ENCODE peak calls at places on chromosomes 13 and 19, in six cellular contexts. E is left ventricle myocardium inferior, W is left lung, F is sigmoid colon, L is mucosa of descending colon, D is A673. C is an unnamed sample.

GRCh38 chr13:80399340-80400163 is 58.6 kb upstream of the SPRY2 start:
- DNase-seq in E (no peak), W (peak; percentile 57), F (no peak), L (peak; percentile 34), D (no peak), C (no peak)

GRCh38 chr13:90270231-90270630 is 1077.3 kb upstream of the MIR17HG start:
- DNase-seq in E (no peak), W (no peak), F (no peak), L (no peak), D (no peak), C (no peak)

GRCh38 chr13:113298001-113298945 is 1.2 kb downstream of the LAMP1 start:
- DNase-seq in E (no peak), W (no peak), F (no peak), L (no peak), D (no peak), C (no peak)

GRCh38 chr19:38386300-38386967 is 1.4 kb downstream of the GGN start:
- DNase-seq in E (no peak), W (no peak), F (no peak), L (peak; percentile 12), D (no peak), C (no peak)

GRCh38 chr13:44868397-44868796 is 120.9 kb downstream of the NUFIP1 start:
- DNase-seq in E (no peak), W (no peak), F (no peak), L (no peak), D (no peak), C (no peak)

GRCh38 chr13:51844862-51845573 is at the start of gene TMEM272:
- DNase-seq in E (peak; percentile 42), W (no peak), F (no peak), L (peak; percentile 50), D (peak; percentile 85), C (peak; percentile 43)

GRCh38 chr13:60258349-60258748 is 94.6 kb upstream of the DIAPH3 start:
- DNase-seq in E (no peak), W (no peak), F (no peak), L (no peak), D (no peak), C (no peak)

GRCh38 chr13:69935043-69935442 is 172.6 kb upstream of the ATXN8OS start:
- DNase-seq in E (no peak), W (no peak), F (no peak), L (no peak), D (peak; percentile 45), C (no peak)

GRCh38 chr19:10604460-10604980 is 17.4 kb upstream of the AP1M2 start:
- DNase-seq in E (peak; percentile 31), W (peak; percentile 38), F (no peak), L (no peak), D (no peak), C (no peak)

GRCh38 chr13:43003729-43004128 is 11.7 kb upstream of the EPSTI1 start:
- DNase-seq in E (no peak), W (no peak), F (no peak), L (no peak), D (no peak), C (no peak)

GRCh38 chr19:5559804-5560133 is 8.0 kb downstream of the TINCR start:
- DNase-seq in E (no peak), W (no peak), F (no peak), L (no peak), D (no peak), C (no peak)

GRCh38 chr19:5562280-5562679 is 5.5 kb downstream of the TINCR start:
- DNase-seq in E (no peak), W (no peak), F (no peak), L (no peak), D (no peak), C (no peak)

GRCh38 chr19:5563008-5563431 is 4.7 kb downstream of the TINCR start:
- DNase-seq in E (no peak), W (no peak), F (no peak), L (no peak), D (no peak), C (no peak)

GRCh38 chr19:5560156-5560555 is 7.6 kb downstream of the TINCR start:
- DNase-seq in E (no peak), W (no peak), F (no peak), L (no peak), D (no peak), C (no peak)

DNA sequence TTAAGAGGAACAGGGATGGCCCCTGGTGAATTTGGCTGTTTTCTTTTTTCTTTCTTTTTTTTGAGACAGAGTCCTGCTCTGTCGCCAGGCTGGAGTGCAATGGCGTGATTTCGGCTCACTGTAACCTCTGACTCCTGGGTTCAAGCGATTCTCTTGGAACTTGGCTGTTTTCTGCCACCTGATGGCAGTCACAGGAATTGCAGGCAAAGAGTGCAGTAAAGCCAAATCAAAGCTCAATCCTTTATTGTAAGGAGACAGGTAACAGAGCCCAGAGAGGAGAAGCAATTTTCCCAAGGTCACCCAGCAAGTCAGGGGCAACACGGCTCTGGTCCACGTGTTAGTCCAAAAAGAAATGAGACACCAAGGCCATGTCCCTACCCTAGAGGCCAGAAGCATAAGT is 6.2 kb downstream of the TINCR start:
- DNase-seq in E (no peak), W (no peak), F (no peak), L (no peak), D (no peak), C (no peak)
- TF ChIP-seq CTCF in E (no peak), W (no peak), F (no peak), L (no peak), D (peak; percentile 69), C (no peak)

GRCh38 chr13:41061914-41062837 is 867 bp downstream of the WBP4 start:
- DNase-seq in E (no peak), W (no peak), F (no peak), L (no peak), D (peak; percentile 49), C (peak; percentile 42)

GRCh38 chr13:41060723-41061074 is 610 bp upstream of the WBP4 start:
- DNase-seq in E (peak; percentile 82), W (peak; percentile 88), F (peak; percentile 90), L (peak; percentile 76), D (peak; percentile 93), C (peak; percentile 88)

GRCh38 chr13:41065098-41065497 is 3.8 kb downstream of the WBP4 start:
- DNase-seq in E (no peak), W (no peak), F (no peak), L (no peak), D (no peak), C (no peak)

GRCh38 chr13:41061075-41061913 is at the start of gene WBP4:
- DNase-seq in E (peak; percentile 94), W (peak; percentile 94), F (peak; percentile 97), L (peak; percentile 96), D (peak; percentile 95), C (peak; percentile 94)

DNA sequence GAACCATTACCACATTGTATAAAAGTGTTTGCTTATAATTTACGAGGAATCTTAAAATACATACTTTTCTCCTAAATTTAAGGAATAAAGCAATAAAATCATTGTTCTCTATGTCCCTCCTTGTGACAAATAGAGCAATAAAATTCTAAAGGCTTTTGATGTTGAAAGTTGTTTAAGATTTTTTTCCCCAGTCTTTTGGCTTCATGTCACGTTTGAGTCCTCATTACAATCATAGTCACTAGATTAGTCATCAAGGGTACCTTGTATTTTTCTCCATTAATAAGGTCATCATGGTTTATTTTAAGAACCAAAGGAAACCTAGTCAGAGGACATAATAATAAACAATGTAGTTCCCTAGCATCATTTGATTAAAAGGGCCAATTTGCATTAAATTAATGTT is 3.2 kb downstream of the WBP4 start:
- DNase-seq in E (no peak), W (no peak), F (no peak), L (no peak), D (no peak), C (no peak)
- H3K4me3 ChIP-seq in E (peak overlapping the region; percentile 79), W (no peak overlapping the region), F (no peak overlapping the region), L (no peak overlapping the region), D (no peak overlapping the region), C (no peak overlapping the region)

GRCh38 chr13:53255795-53256194 is 227.2 kb downstream of the OLFM4 start:
- DNase-seq in E (no peak), W (no peak), F (no peak), L (no peak), D (no peak), C (no peak)

GRCh38 chr13:53249236-53249635 is 220.6 kb downstream of the OLFM4 start:
- DNase-seq in E (no peak), W (no peak), F (no peak), L (no peak), D (no peak), C (no peak)

GRCh38 chr13:53250977-53251376 is 222.4 kb downstream of the OLFM4 start:
- DNase-seq in E (no peak), W (no peak), F (no peak), L (no peak), D (no peak), C (no peak)

GRCh38 chr13:53254495-53254894 is 225.9 kb downstream of the OLFM4 start:
- DNase-seq in E (no peak), W (no peak), F (no peak), L (peak; percentile 7), D (no peak), C (no peak)

GRCh38 chr13:53250272-53250875 is 221.8 kb downstream of the OLFM4 start:
- DNase-seq in E (no peak), W (no peak), F (no peak), L (peak; percentile 64), D (peak; percentile 85), C (no peak)
- TF ChIP-seq CTCF in E (peak; percentile 81), W (peak; percentile 87), F (peak; percentile 75), L (peak; percentile 51), D (peak; percentile 94), C (peak; percentile 94)

DNA sequence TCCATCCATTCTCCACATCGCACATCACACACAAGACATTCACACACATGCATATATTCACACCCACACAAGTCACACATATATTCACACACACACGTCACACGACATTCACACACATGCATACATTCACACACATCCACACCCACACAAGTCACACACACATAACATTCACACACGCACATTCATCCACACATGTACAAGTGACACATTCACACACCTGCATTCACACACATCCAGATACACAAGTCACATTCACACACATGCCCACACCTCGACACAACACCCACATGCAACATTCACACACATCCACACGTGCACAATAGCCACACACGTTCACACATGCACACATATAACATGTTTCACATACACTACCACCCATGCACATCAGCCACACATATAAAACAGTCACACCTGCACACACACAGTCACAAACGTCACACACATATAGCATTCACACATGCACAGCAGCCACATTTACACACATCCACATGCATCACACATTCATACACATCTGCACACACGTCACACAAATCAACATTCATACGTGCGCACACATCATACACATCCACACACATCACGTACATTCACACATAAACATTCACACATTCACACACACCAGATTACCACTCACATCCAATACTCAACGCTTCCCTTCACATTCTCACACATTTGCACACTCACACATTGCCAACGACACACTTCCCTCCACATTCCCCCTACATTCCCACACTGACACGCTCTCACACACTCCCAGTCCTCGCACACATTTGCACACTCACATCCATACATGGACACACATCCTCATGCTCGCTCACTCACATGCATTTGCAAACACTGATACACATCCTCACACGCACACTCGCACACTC is 41.0 kb downstream of the ANKRD10 start:
- DNase-seq in E (no peak), W (no peak), F (no peak), L (no peak), D (no peak), C (no peak)
- H3K4me3 ChIP-seq in E (peak overlapping the region; percentile 63), W (no peak overlapping the region), F (peak overlapping the region; percentile 38), L (no peak overlapping the region), D (peak overlapping the region; percentile 43), C (peak overlapping the region; percentile 65)

GRCh38 chr19:49533551-49534488 is 6.0 kb downstream of the RCN3 start:
- DNase-seq in E (peak; percentile 81), W (peak; percentile 74), F (peak; percentile 88), L (peak; percentile 69), D (peak; percentile 81), C (peak; percentile 83)
- TF ChIP-seq CTCF in E (peak; percentile 50), W (peak; percentile 13), F (no peak), L (no peak), D (no peak), C (no peak)